ENCODE peak calls at places on chromosomes 7 and 10, in four cellular contexts. Q is epithelial cell of proximal tubule, N is NCI-H1105 treated with DMSO at 0.1 percent for 48 hours, F is stromal cell of bone marrow. H is an unnamed sample.

GRCh38 chr10:33217854-33218253 is 116.6 kb downstream of the NRP1 start:
- DNase-seq in Q (no peak), N (no peak), F (no peak), H (no peak)

GRCh38 chr7:100366411-100367250 is 6.7 kb upstream of the PILRA start:
- DNase-seq in Q (no peak), N (no peak), F (no peak), H (no peak)

GRCh38 chr10:95532536-95532935 is 28.6 kb downstream of the SORBS1 start:
- DNase-seq in Q (no peak), N (no peak), F (no peak), H (no peak)

GRCh38 chr10:96832721-96833219 is 672 bp downstream of the LCOR start:
- DNase-seq in Q (no peak), N (peak), F (peak), H (peak)

GRCh38 chr10:80518807-80519360 is 18.8 kb upstream of the SH2D4B start:
- DNase-seq in Q (no peak), N (no peak), F (no peak), H (no peak)

GRCh38 chr7:36289833-36290661 is 99.6 kb upstream of the ANLN start:
- DNase-seq in Q (no peak), N (no peak), F (no peak), H (no peak)

GRCh38 chr10:99958287-99958686 is 51.5 kb downstream of the DNMBP start:
- DNase-seq in Q (no peak), N (no peak), F (no peak), H (no peak)

GRCh38 chr10:110883924-110884323 is 12.2 kb downstream of the PDCD4 start:
- DNase-seq in Q (no peak), N (no peak), F (no peak), H (no peak)

GRCh38 chr7:94266278-94266677 is 128.4 kb upstream of the COL1A2 start:
- DNase-seq in Q (peak), N (no peak), F (peak), H (no peak)

GRCh38 chr10:102996876-102997275 is 78.8 kb downstream of the CNNM2 start:
- DNase-seq in Q (no peak), N (no peak), F (no peak), H (no peak)

GRCh38 chr10:124544711-124545110 is 83.1 kb downstream of the LHPP start:
- DNase-seq in Q (no peak), N (no peak), F (no peak), H (no peak)

GRCh38 chr10:111233439-111233838 is 156.6 kb downstream of the ADRA2A start:
- DNase-seq in Q (no peak), N (no peak), F (peak), H (no peak)

GRCh38 chr7:29806131-29806792 is at the start of gene WIPF3:
- DNase-seq in Q (no peak), N (peak), F (no peak), H (no peak)

GRCh38 chr10:113202011-113202410 is 252.0 kb downstream of the TCF7L2 start:
- DNase-seq in Q (no peak), N (no peak), F (no peak), H (no peak)

GRCh38 chr10:59655309-59655708 is 54.3 kb downstream of the SLC16A9 start:
- DNase-seq in Q (no peak), N (no peak), F (peak), H (no peak)

GRCh38 chr10:61280303-61280702 is 172.9 kb downstream of the TMEM26 start:
- DNase-seq in Q (peak), N (no peak), F (no peak), H (no peak)

GRCh38 chr7:46539892-46540483 is 618.9 kb upstream of the IGFBP3 start:
- DNase-seq in Q (no peak), N (no peak), F (no peak), H (no peak)

GRCh38 chr7:129072410-129073063 is 17.6 kb upstream of the TNPO3 start:
- DNase-seq in Q (no peak), N (no peak), F (no peak), H (no peak)

GRCh38 chr7:32025381-32026075 is 44.7 kb downstream of the PDE1C start:
- DNase-seq in Q (no peak), N (no peak), F (no peak), H (no peak)

GRCh38 chr7:92621026-92621540 is 30.9 kb upstream of the FAM133B start:
- DNase-seq in Q (peak), N (peak), F (peak), H (peak)

GRCh38 chr10:53537508-53537907 is 764.9 kb upstream of the MBL2 start:
- DNase-seq in Q (no peak), N (no peak), F (no peak), H (no peak)

GRCh38 chr10:117530791-117531190 is 11.8 kb upstream of the EMX2 start:
- DNase-seq in Q (no peak), N (no peak), F (no peak), H (no peak)

GRCh38 chr10:14838582-14839304 is 637 bp downstream of the HSPA14 start:
- DNase-seq in Q (no peak), N (no peak), F (no peak), H (no peak)

GRCh38 chr7:29859491-29860180 is 53.3 kb downstream of the WIPF3 start:
- DNase-seq in Q (no peak), N (no peak), F (no peak), H (no peak)

GRCh38 chr7:126768836-126769235 is 483.9 kb downstream of the GRM8 start:
- DNase-seq in Q (no peak), N (no peak), F (no peak), H (no peak)

GRCh38 chr7:17275749-17276671 is 22.4 kb upstream of the AHR start:
- DNase-seq in Q (peak), N (no peak), F (peak), H (no peak)

GRCh38 chr7:29607889-29608288 is 44.3 kb downstream of the PRR15 start:
- DNase-seq in Q (no peak), N (no peak), F (peak), H (no peak)

GRCh38 chr10:12782537-12782936 is 219.0 kb downstream of the CCDC3 start:
- DNase-seq in Q (no peak), N (peak), F (no peak), H (no peak)

GRCh38 chr10:106707657-106708056 is 456.8 kb downstream of the SORCS1 start:
- DNase-seq in Q (no peak), N (no peak), F (no peak), H (no peak)

GRCh38 chr7:118918556-118918955 is 694.1 kb downstream of the ANKRD7 start:
- DNase-seq in Q (peak), N (peak), F (no peak), H (peak)

GRCh38 chr10:4786043-4786839 is 39.8 kb upstream of the AKR1E2 start:
- DNase-seq in Q (no peak), N (no peak), F (no peak), H (no peak)

GRCh38 chr10:14385591-14386201 is 55.0 kb upstream of the FRMD4A start:
- DNase-seq in Q (no peak), N (no peak), F (no peak), H (no peak)

GRCh38 chr7:80039255-80039884 is 95.3 kb upstream of the GNAI1 start:
- DNase-seq in Q (no peak), N (peak), F (no peak), H (no peak)

GRCh38 chr10:43312612-43313011 is 45.7 kb upstream of the RASGEF1A start:
- DNase-seq in Q (no peak), N (no peak), F (no peak), H (no peak)

GRCh38 chr10:78433722-78434535 is 400.3 kb downstream of the RPS24 start:
- DNase-seq in Q (no peak), N (no peak), F (no peak), H (no peak)

GRCh38 chr7:21365866-21366624 is 61.8 kb upstream of the SP4 start:
- DNase-seq in Q (no peak), N (peak), F (no peak), H (peak)

GRCh38 chr10:105149371-105149871 is 508.3 kb downstream of the SORCS3 start:
- DNase-seq in Q (peak), N (no peak), F (no peak), H (no peak)